ENCODE peak calls at places on chromosomes 4 and X, in seven cellular contexts. O is stimulated activated CD4-positive, alpha-beta T cell treated with anti-CD3 and anti-CD28 coated beads, Interleukin-15, amount 100 ng/mL, for 1 hour; J is posterior cingulate gyrus; L is AG04449; S is iPS-NIHi11; U is IMR-90; T is HEK293T. P is an unnamed sample.

GRCh38 chrX:119467433-119467832 is 811 bp upstream of the SLC25A5 start:
- DNase-seq in O (no peak), T (no peak), S (no peak), J (no peak), U (no peak), L (no peak), P (no peak)

GRCh38 chr4:103046416-103047290 is 27.1 kb upstream of the SLC9B1 start:
- DNase-seq in U (peak), T (peak), J (no peak), O (no peak), S (peak), L (no peak), P (peak)

GRCh38 chr4:94766856-94767255 is 9.1 kb downstream of the BMPR1B start:
- DNase-seq in T (no peak), U (peak), S (no peak), J (no peak), O (no peak), L (no peak), P (no peak)

GRCh38 chr4:34422472-34422871 is 1821.8 kb downstream of the ARAP2 start:
- DNase-seq in L (no peak), T (no peak), O (no peak), U (no peak), J (no peak), S (no peak), P (no peak)

GRCh38 chr4:156933633-156934258 is 37.9 kb downstream of the PDGFC start:
- DNase-seq in S (no peak), O (no peak), U (peak), T (no peak), L (peak), J (no peak), P (no peak)

GRCh38 chr4:184167576-184167975 is 50.1 kb downstream of the ENPP6 start:
- DNase-seq in J (no peak), U (no peak), L (no peak), T (no peak), O (no peak), S (peak), P (no peak)

GRCh38 chr4:79882806-79883205 is 190.2 kb downstream of the ANTXR2 start:
- DNase-seq in L (no peak), U (no peak), S (no peak), J (no peak), O (no peak), T (no peak), P (no peak)

GRCh38 chrX:93985621-93986020 is 311.6 kb downstream of the FAM133A start:
- DNase-seq in S (no peak), O (no peak), L (no peak), J (no peak), U (no peak), T (no peak), P (no peak)

GRCh38 chrX:41137589-41137988 is 52.3 kb downstream of the USP9X start:
- DNase-seq in U (peak), S (no peak), L (no peak), J (no peak), O (no peak), T (no peak), P (no peak)

P was measured in endothelial cell.